ENCODE peak calls at places on chromosome 12, in ten cellular contexts. V, W, I, O, G, P, K, N, D and U are unnamed samples.

GRCh38 chr12:54352022-54352531 is 12.2 kb downstream of the GPR84 start:
- DNase-seq in V (peak), W (peak), I (peak), O (peak), G (no peak), P (no peak), K (peak), N (peak), D (peak), U (peak)

GRCh38 chr12:71671311-71671710 is 7.2 kb downstream of the THAP2 start:
- DNase-seq in V (no peak), W (no peak), I (no peak), O (no peak), G (no peak), P (no peak), K (no peak), N (no peak), D (no peak), U (no peak)

GRCh38 chr12:119940881-119941280 is 48.2 kb upstream of the BICDL1 start:
- DNase-seq in V (no peak), W (no peak), I (no peak), O (no peak), G (peak), P (no peak), K (no peak), N (no peak), D (peak), U (no peak)

GRCh38 chr12:63869656-63870055 is 25.2 kb downstream of the SRGAP1 start:
- DNase-seq in V (no peak), W (no peak), I (no peak), O (no peak), G (no peak), P (no peak), K (no peak), N (no peak), D (peak), U (no peak)

GRCh38 chr12:12333407-12333831 is 16.6 kb downstream of the MANSC1 start:
- DNase-seq in V (no peak), W (no peak), I (no peak), O (no peak), G (no peak), P (no peak), K (no peak), N (no peak), D (peak), U (no peak)

GRCh38 chr12:67151891-67152290 is 117.3 kb upstream of the CAND1 start:
- DNase-seq in V (no peak), W (no peak), I (no peak), O (no peak), G (no peak), P (no peak), K (no peak), N (no peak), D (peak), U (no peak)

GRCh38 chr12:108418162-108418561 is 79.1 kb upstream of the CMKLR1 start:
- DNase-seq in V (no peak), W (no peak), I (no peak), O (no peak), G (no peak), P (no peak), K (no peak), N (no peak), D (no peak), U (no peak)

GRCh38 chr12:95574799-95575452 is 23.6 kb upstream of the USP44 start:
- DNase-seq in V (no peak), W (peak), I (no peak), O (peak), G (peak), P (no peak), K (no peak), N (no peak), D (peak), U (peak)

GRCh38 chr12:72323881-72324280 is 51.7 kb downstream of the TRHDE start:
- DNase-seq in V (no peak), W (no peak), I (no peak), O (no peak), G (no peak), P (no peak), K (no peak), N (no peak), D (no peak), U (no peak)